ENCODE peak calls at places on chromosomes 6 and 20, in four cellular contexts. One of them, this sample, is unnamed.

GRCh38 chr6:152496731-152497130 is 140.4 kb downstream of the SYNE1 start:
- DNase-seq in T-helper 17 cell: no peak
- DNase-seq in putamen: no peak
- DNase-seq in activated gamma-delta T cell treated with Interleukin-2 at 50 U/mL for 16 hours: no peak
- DNase-seq in this sample: no peak

GRCh38 chr20:60237981-60238380 is 279.8 kb downstream of the CDH26 start:
- DNase-seq in T-helper 17 cell: no peak
- DNase-seq in putamen: no peak
- DNase-seq in activated gamma-delta T cell treated with Interleukin-2 at 50 U/mL for 16 hours: no peak
- DNase-seq in this sample: no peak

GRCh38 chr6:30748301-30748769 is 4.0 kb upstream of the IER3 start:
- DNase-seq in T-helper 17 cell: no peak
- DNase-seq in putamen: no peak
- DNase-seq in activated gamma-delta T cell treated with Interleukin-2 at 50 U/mL for 16 hours: no peak
- DNase-seq in this sample: no peak

GRCh38 chr20:38628580-38629470 is 27.2 kb downstream of the ARHGAP40 start:
- DNase-seq in T-helper 17 cell: no peak
- DNase-seq in putamen: no peak
- DNase-seq in activated gamma-delta T cell treated with Interleukin-2 at 50 U/mL for 16 hours: no peak
- DNase-seq in this sample: no peak

GRCh38 chr20:21571841-21572690 is 58.2 kb upstream of the NKX2-2 start:
- DNase-seq in T-helper 17 cell: no peak
- DNase-seq in putamen: peak
- DNase-seq in activated gamma-delta T cell treated with Interleukin-2 at 50 U/mL for 16 hours: no peak
- DNase-seq in this sample: no peak

GRCh38 chr6:153123801-153124200 is 7.3 kb downstream of the RGS17 start:
- DNase-seq in T-helper 17 cell: no peak
- DNase-seq in putamen: no peak
- DNase-seq in activated gamma-delta T cell treated with Interleukin-2 at 50 U/mL for 16 hours: no peak
- DNase-seq in this sample: no peak

GRCh38 chr6:41644297-41644879 is 6.1 kb downstream of the MDFI start:
- DNase-seq in T-helper 17 cell: no peak
- DNase-seq in putamen: no peak
- DNase-seq in activated gamma-delta T cell treated with Interleukin-2 at 50 U/mL for 16 hours: no peak
- DNase-seq in this sample: no peak

GRCh38 chr6:85498596-85499258 is 48.8 kb downstream of the NT5E start:
- DNase-seq in T-helper 17 cell: no peak
- DNase-seq in putamen: no peak
- DNase-seq in activated gamma-delta T cell treated with Interleukin-2 at 50 U/mL for 16 hours: no peak
- DNase-seq in this sample: no peak

GRCh38 chr6:33742092-33742491 is 4.6 kb downstream of the IP6K3 start:
- DNase-seq in T-helper 17 cell: no peak
- DNase-seq in putamen: no peak
- DNase-seq in activated gamma-delta T cell treated with Interleukin-2 at 50 U/mL for 16 hours: no peak
- DNase-seq in this sample: no peak

GRCh38 chr6:43634702-43635303 is 837 bp upstream of the MAD2L1BP start:
- DNase-seq in T-helper 17 cell: no peak
- DNase-seq in putamen: no peak
- DNase-seq in activated gamma-delta T cell treated with Interleukin-2 at 50 U/mL for 16 hours: no peak
- DNase-seq in this sample: no peak